ENCODE peak calls at places on chromosomes 5 and 9, in ten cellular contexts. One of them, this sample, is unnamed. For H3K4me1, the result is how much of the 10 kb centered on the place peaks cover.

GRCh38 chr9:8706998-8707397 is 907.4 kb upstream of the DMAC1 start:
- DNase-seq in IMR-90: no peak
- DNase-seq in K562: no peak
- DNase-seq in esophagus squamous epithelium: no peak
- DNase-seq in Peyer's patch: no peak
- DNase-seq in spleen: no peak
- DNase-seq in body of pancreas: no peak
- DNase-seq in upper lobe of left lung: no peak
- DNase-seq in thyroid gland: no peak
- DNase-seq in tibial nerve: no peak
- DNase-seq in this sample: no peak

GRCh38 chr9:11992866-11993265 is 700.3 kb upstream of the TYRP1 start:
- DNase-seq in IMR-90: no peak
- DNase-seq in K562: no peak
- DNase-seq in esophagus squamous epithelium: no peak
- DNase-seq in Peyer's patch: no peak
- DNase-seq in spleen: no peak
- DNase-seq in body of pancreas: no peak
- DNase-seq in upper lobe of left lung: no peak
- DNase-seq in thyroid gland: no peak
- DNase-seq in tibial nerve: no peak
- DNase-seq in this sample: no peak

GRCh38 chr9:94011134-94011533 is 56.0 kb upstream of the BARX1 start:
- DNase-seq in IMR-90: no peak
- DNase-seq in K562: no peak
- DNase-seq in esophagus squamous epithelium: no peak
- DNase-seq in Peyer's patch: no peak
- DNase-seq in spleen: no peak
- DNase-seq in body of pancreas: peak
- DNase-seq in upper lobe of left lung: no peak
- DNase-seq in thyroid gland: no peak
- DNase-seq in tibial nerve: no peak
- DNase-seq in this sample: no peak

GRCh38 chr5:87147441-87147840 is 120.2 kb upstream of the RASA1 start:
- DNase-seq in IMR-90: peak
- DNase-seq in K562: no peak
- DNase-seq in esophagus squamous epithelium: no peak
- DNase-seq in Peyer's patch: no peak
- DNase-seq in spleen: no peak
- DNase-seq in body of pancreas: no peak
- DNase-seq in upper lobe of left lung: no peak
- DNase-seq in thyroid gland: no peak
- DNase-seq in tibial nerve: no peak
- DNase-seq in this sample: no peak

GRCh38 chr9:106861585-106862114 is 1.3 kb upstream of the ZNF462 start:
- DNase-seq in IMR-90: no peak
- DNase-seq in K562: no peak
- DNase-seq in esophagus squamous epithelium: no peak
- DNase-seq in Peyer's patch: no peak
- DNase-seq in spleen: no peak
- DNase-seq in body of pancreas: no peak
- DNase-seq in upper lobe of left lung: no peak
- DNase-seq in thyroid gland: peak
- DNase-seq in tibial nerve: no peak
- DNase-seq in this sample: no peak

GRCh38 chr5:61933787-61934626 is 372.0 kb upstream of the KIF2A start:
- DNase-seq in IMR-90: peak
- DNase-seq in K562: peak
- DNase-seq in esophagus squamous epithelium: no peak
- DNase-seq in Peyer's patch: peak
- DNase-seq in spleen: no peak
- DNase-seq in body of pancreas: peak
- DNase-seq in upper lobe of left lung: no peak
- DNase-seq in thyroid gland: peak
- DNase-seq in tibial nerve: peak
- DNase-seq in this sample: no peak

GRCh38 chr9:81053298-81054025 is 635.9 kb downstream of the TLE1 start:
- DNase-seq in IMR-90: no peak
- DNase-seq in K562: no peak
- DNase-seq in esophagus squamous epithelium: no peak
- DNase-seq in Peyer's patch: no peak
- DNase-seq in spleen: no peak
- DNase-seq in body of pancreas: no peak
- DNase-seq in upper lobe of left lung: no peak
- DNase-seq in thyroid gland: no peak
- DNase-seq in tibial nerve: no peak
- DNase-seq in this sample: no peak

GRCh38 chr5:104189031-104189430 is 626.4 kb upstream of the NUDT12 start:
- DNase-seq in IMR-90: peak
- DNase-seq in K562: no peak
- DNase-seq in esophagus squamous epithelium: no peak
- DNase-seq in Peyer's patch: no peak
- DNase-seq in spleen: no peak
- DNase-seq in body of pancreas: no peak
- DNase-seq in upper lobe of left lung: no peak
- DNase-seq in thyroid gland: no peak
- DNase-seq in tibial nerve: no peak
- DNase-seq in this sample: no peak

GRCh38 chr5:16574789-16575785 is 41.7 kb downstream of the RETREG1 start:
- DNase-seq in IMR-90: peak
- DNase-seq in K562: no peak
- DNase-seq in esophagus squamous epithelium: no peak
- DNase-seq in Peyer's patch: no peak
- DNase-seq in spleen: no peak
- DNase-seq in body of pancreas: no peak
- DNase-seq in upper lobe of left lung: no peak
- DNase-seq in thyroid gland: peak
- DNase-seq in tibial nerve: peak
- DNase-seq in this sample: no peak

GRCh38 chr5:16568875-16569580 is 47.8 kb downstream of the RETREG1 start:
- DNase-seq in IMR-90: no peak
- DNase-seq in K562: no peak
- DNase-seq in esophagus squamous epithelium: no peak
- DNase-seq in Peyer's patch: peak
- DNase-seq in spleen: no peak
- DNase-seq in body of pancreas: peak
- DNase-seq in upper lobe of left lung: no peak
- DNase-seq in thyroid gland: no peak
- DNase-seq in tibial nerve: no peak
- DNase-seq in this sample: no peak

GRCh38 chr5:16573401-16573800 is 43.4 kb downstream of the RETREG1 start:
- DNase-seq in IMR-90: no peak
- DNase-seq in K562: no peak
- DNase-seq in esophagus squamous epithelium: no peak
- DNase-seq in Peyer's patch: peak
- DNase-seq in spleen: no peak
- DNase-seq in body of pancreas: no peak
- DNase-seq in upper lobe of left lung: no peak
- DNase-seq in thyroid gland: no peak
- DNase-seq in tibial nerve: no peak
- DNase-seq in this sample: no peak

GRCh38 chr5:16570121-16570815 is 46.5 kb downstream of the RETREG1 start:
- DNase-seq in IMR-90: peak
- DNase-seq in K562: no peak
- DNase-seq in esophagus squamous epithelium: no peak
- DNase-seq in Peyer's patch: no peak
- DNase-seq in spleen: no peak
- DNase-seq in body of pancreas: no peak
- DNase-seq in upper lobe of left lung: no peak
- DNase-seq in thyroid gland: no peak
- DNase-seq in tibial nerve: no peak
- DNase-seq in this sample: no peak

DNA sequence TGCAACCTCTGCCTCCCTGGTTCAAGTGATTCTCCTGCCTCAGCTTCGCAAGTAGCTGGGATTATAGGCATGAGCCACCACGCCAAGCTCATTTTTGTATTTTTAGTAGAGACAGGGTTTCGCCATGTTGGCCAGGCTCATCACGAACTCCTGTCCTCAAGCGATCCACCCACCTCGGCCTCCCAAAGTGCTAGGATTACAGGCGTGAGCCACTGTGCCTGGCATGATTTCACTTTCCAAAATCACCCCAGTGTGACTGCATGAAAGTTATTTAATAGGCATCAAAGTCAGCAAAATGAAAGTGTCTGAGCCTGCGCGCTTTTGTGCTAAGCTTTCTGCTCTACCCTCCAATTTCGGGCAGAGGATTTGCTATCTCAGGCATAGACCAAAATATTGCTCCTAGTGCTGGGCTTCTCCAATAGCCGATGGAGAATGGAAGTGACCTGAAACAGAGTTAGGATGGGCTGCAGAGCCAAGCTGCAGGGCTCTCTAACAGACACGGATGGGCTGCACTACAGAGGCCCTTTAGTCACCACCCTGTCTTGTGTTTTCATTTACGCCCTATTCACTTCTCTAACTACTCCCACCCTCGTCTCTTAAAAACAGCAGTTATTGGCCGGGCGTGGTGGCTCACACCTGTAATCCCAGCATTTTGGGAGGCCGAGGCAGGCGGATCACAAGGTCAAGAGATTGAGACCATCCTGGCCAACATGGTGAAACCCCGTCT is 44.3 kb downstream of the RETREG1 start:
- DNase-seq in IMR-90: no peak
- DNase-seq in K562: no peak
- DNase-seq in esophagus squamous epithelium: no peak
- DNase-seq in Peyer's patch: no peak
- DNase-seq in spleen: no peak
- DNase-seq in body of pancreas: no peak
- DNase-seq in upper lobe of left lung: no peak
- DNase-seq in thyroid gland: no peak
- DNase-seq in tibial nerve: no peak
- DNase-seq in this sample: no peak
- TF ChIP-seq POLR2A in IMR-90: no peak
- TF ChIP-seq POLR2A in K562: no peak
- TF ChIP-seq POLR2A in esophagus squamous epithelium: no peak
- TF ChIP-seq POLR2A in Peyer's patch: no peak
- TF ChIP-seq POLR2A in spleen: no peak
- TF ChIP-seq POLR2A in body of pancreas: no peak
- TF ChIP-seq POLR2A in upper lobe of left lung: no peak
- TF ChIP-seq POLR2A in thyroid gland: no peak
- TF ChIP-seq POLR2A in tibial nerve: no peak
- TF ChIP-seq POLR2A in this sample: no peak

DNA sequence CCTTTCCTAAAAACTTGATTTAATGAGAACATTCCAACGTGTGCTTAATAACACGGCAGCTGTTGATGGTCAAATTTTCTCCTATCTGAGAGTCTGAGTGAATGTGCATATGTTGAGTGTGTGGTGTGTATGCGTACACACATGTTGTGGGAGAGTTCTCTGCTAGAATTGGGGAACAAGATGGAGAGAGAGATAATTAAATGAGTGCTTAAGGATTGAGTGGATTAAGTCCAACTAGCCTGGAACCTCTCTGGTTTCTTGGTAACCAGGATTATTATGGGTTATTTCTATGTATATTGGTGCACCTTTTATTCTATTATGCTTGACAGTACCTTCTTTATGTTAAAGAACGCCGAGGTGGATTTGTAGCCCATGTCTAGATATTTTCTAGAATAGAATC is 36.4 kb upstream of the TNFAIP8 start:
- DNase-seq in IMR-90: no peak
- DNase-seq in K562: no peak
- DNase-seq in esophagus squamous epithelium: no peak
- DNase-seq in Peyer's patch: no peak
- DNase-seq in spleen: no peak
- DNase-seq in body of pancreas: no peak
- DNase-seq in upper lobe of left lung: no peak
- DNase-seq in thyroid gland: no peak
- DNase-seq in tibial nerve: no peak
- DNase-seq in this sample: no peak
- H3K4me1 ChIP-seq in IMR-90: under half
- H3K4me1 ChIP-seq in K562: under half
- H3K4me1 ChIP-seq in esophagus squamous epithelium: half or more
- H3K4me1 ChIP-seq in Peyer's patch: under half
- H3K4me1 ChIP-seq in spleen: half or more
- H3K4me1 ChIP-seq in body of pancreas: under half
- H3K4me1 ChIP-seq in upper lobe of left lung: under half
- H3K4me1 ChIP-seq in thyroid gland: under half
- H3K4me1 ChIP-seq in tibial nerve: under half
- H3K4me1 ChIP-seq in this sample: under half

DNA sequence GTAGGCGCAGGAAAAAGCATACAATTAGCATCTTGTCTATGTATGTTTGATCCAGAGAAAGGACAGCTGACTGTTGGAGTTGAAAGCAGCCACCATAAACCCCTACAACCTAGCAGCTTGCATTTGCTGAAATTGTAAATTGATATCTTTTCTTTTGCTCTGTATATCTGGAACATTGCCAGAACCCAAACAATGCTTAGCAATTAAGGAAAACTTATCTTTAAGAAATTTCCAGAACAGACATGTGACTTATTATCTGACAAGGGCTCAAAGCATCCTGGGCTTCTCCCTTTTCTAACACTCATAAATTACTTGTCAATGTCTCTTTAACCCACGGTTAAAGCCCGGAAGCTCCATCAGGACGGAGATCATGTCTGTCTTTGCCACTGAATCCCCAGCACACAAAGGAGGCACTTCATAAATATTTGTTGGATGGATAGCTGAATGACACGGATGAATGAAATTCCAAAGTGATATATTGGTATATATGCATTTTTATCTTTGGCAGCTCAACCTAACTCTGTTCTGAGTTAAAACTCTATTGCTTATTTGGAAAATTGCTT is 103.0 kb upstream of the CLINT1 start:
- DNase-seq in IMR-90: no peak
- DNase-seq in K562: no peak
- DNase-seq in esophagus squamous epithelium: no peak
- DNase-seq in Peyer's patch: no peak
- DNase-seq in spleen: no peak
- DNase-seq in body of pancreas: no peak
- DNase-seq in upper lobe of left lung: no peak
- DNase-seq in thyroid gland: no peak
- DNase-seq in tibial nerve: no peak
- DNase-seq in this sample: no peak
- TF ChIP-seq POLR2A in IMR-90: no peak
- TF ChIP-seq POLR2A in K562: no peak
- TF ChIP-seq POLR2A in esophagus squamous epithelium: no peak
- TF ChIP-seq POLR2A in Peyer's patch: no peak
- TF ChIP-seq POLR2A in spleen: no peak
- TF ChIP-seq POLR2A in body of pancreas: no peak
- TF ChIP-seq POLR2A in upper lobe of left lung: no peak
- TF ChIP-seq POLR2A in thyroid gland: no peak
- TF ChIP-seq POLR2A in tibial nerve: no peak
- TF ChIP-seq POLR2A in this sample: no peak

GRCh38 chr9:127556871-127557270 is 55.2 kb upstream of the STXBP1 start:
- DNase-seq in IMR-90: no peak
- DNase-seq in K562: no peak
- DNase-seq in esophagus squamous epithelium: no peak
- DNase-seq in Peyer's patch: no peak
- DNase-seq in spleen: no peak
- DNase-seq in body of pancreas: no peak
- DNase-seq in upper lobe of left lung: no peak
- DNase-seq in thyroid gland: no peak
- DNase-seq in tibial nerve: no peak
- DNase-seq in this sample: no peak

GRCh38 chr9:127557466-127557869 is 54.6 kb upstream of the STXBP1 start:
- DNase-seq in IMR-90: no peak
- DNase-seq in K562: no peak
- DNase-seq in esophagus squamous epithelium: no peak
- DNase-seq in Peyer's patch: no peak
- DNase-seq in spleen: no peak
- DNase-seq in body of pancreas: no peak
- DNase-seq in upper lobe of left lung: no peak
- DNase-seq in thyroid gland: no peak
- DNase-seq in tibial nerve: no peak
- DNase-seq in this sample: no peak

GRCh38 chr9:127554966-127555829 is 56.9 kb upstream of the STXBP1 start:
- DNase-seq in IMR-90: no peak
- DNase-seq in K562: no peak
- DNase-seq in esophagus squamous epithelium: no peak
- DNase-seq in Peyer's patch: no peak
- DNase-seq in spleen: no peak
- DNase-seq in body of pancreas: no peak
- DNase-seq in upper lobe of left lung: no peak
- DNase-seq in thyroid gland: no peak
- DNase-seq in tibial nerve: no peak
- DNase-seq in this sample: no peak

GRCh38 chr9:127557998-127558546 is 54.0 kb upstream of the STXBP1 start:
- DNase-seq in IMR-90: no peak
- DNase-seq in K562: no peak
- DNase-seq in esophagus squamous epithelium: no peak
- DNase-seq in Peyer's patch: no peak
- DNase-seq in spleen: no peak
- DNase-seq in body of pancreas: no peak
- DNase-seq in upper lobe of left lung: no peak
- DNase-seq in thyroid gland: no peak
- DNase-seq in tibial nerve: no peak
- DNase-seq in this sample: no peak

GRCh38 chr9:127555830-127556820 is 56.0 kb upstream of the STXBP1 start:
- DNase-seq in IMR-90: peak
- DNase-seq in K562: peak
- DNase-seq in esophagus squamous epithelium: no peak
- DNase-seq in Peyer's patch: peak
- DNase-seq in spleen: no peak
- DNase-seq in body of pancreas: peak
- DNase-seq in upper lobe of left lung: no peak
- DNase-seq in thyroid gland: peak
- DNase-seq in tibial nerve: peak
- DNase-seq in this sample: no peak
- H3K4me1 ChIP-seq in IMR-90: half or more
- H3K4me1 ChIP-seq in K562: under half
- H3K4me1 ChIP-seq in esophagus squamous epithelium: half or more
- H3K4me1 ChIP-seq in Peyer's patch: half or more
- H3K4me1 ChIP-seq in spleen: half or more
- H3K4me1 ChIP-seq in body of pancreas: half or more
- H3K4me1 ChIP-seq in upper lobe of left lung: half or more
- H3K4me1 ChIP-seq in thyroid gland: half or more
- H3K4me1 ChIP-seq in tibial nerve: half or more
- H3K4me1 ChIP-seq in this sample: half or more

This sample was measured in vagina.